ENCODE peak calls at places on chromosome 2, in six cellular contexts. H is ovary, U is esophagus squamous epithelium, J is HL-60, X is PC-3, K is uterus. W is an unnamed sample.

GRCh38 chr2:173079968-173080860 is 4.6 kb downstream of the MAP3K20 start:
- DNase-seq in H (no peak), U (no peak), J (no peak), X (peak; percentile 96), K (no peak), W (no peak)

GRCh38 chr2:212537311-212538155 is 1.1 kb downstream of the ERBB4 start:
- DNase-seq in H (peak; percentile 8), U (no peak), J (no peak), X (peak; percentile 12), K (no peak), W (no peak)

GRCh38 chr2:75100011-75100680 is 99.2 kb downstream of the TACR1 start:
- DNase-seq in H (no peak), U (no peak), J (no peak), X (peak; percentile 79), K (no peak), W (peak; percentile 42)

GRCh38 chr2:113167115-113167932 is 6.4 kb upstream of the PSD4 start:
- DNase-seq in H (peak; percentile 24), U (no peak), J (no peak), X (no peak), K (no peak), W (no peak)

GRCh38 chr2:44275915-44276279 is 617 bp downstream of the SLC3A1 start:
- DNase-seq in H (no peak), U (no peak), J (no peak), X (peak; percentile 90), K (no peak), W (peak; percentile 42)

GRCh38 chr2:75619992-75620740 is 26.4 kb upstream of the MRPL19 start:
- DNase-seq in H (no peak), U (no peak), J (no peak), X (peak; percentile 84), K (no peak), W (no peak)

GRCh38 chr2:67564076-67564475 is 166.9 kb downstream of the ETAA1 start:
- DNase-seq in H (no peak), U (no peak), J (no peak), X (peak; percentile 55), K (no peak), W (no peak)

GRCh38 chr2:11123001-11123809 is 32.1 kb upstream of the SLC66A3 start:
- DNase-seq in H (no peak), U (no peak), J (no peak), X (no peak), K (no peak), W (no peak)

GRCh38 chr2:182038579-182038978 is 52.9 kb downstream of the PPP1R1C start:
- DNase-seq in H (no peak), U (no peak), J (no peak), X (peak; percentile 82), K (no peak), W (peak; percentile 53)

GRCh38 chr2:134717706-134718094 is 1.1 kb downstream of the TMEM163 start:
- DNase-seq in H (no peak), U (no peak), J (no peak), X (no peak), K (no peak), W (no peak)

GRCh38 chr2:127049927-127050802 is 56.8 kb downstream of the BIN1 start:
- DNase-seq in H (peak; percentile 54), U (no peak), J (peak; percentile 23), X (peak; percentile 54), K (peak; percentile 77), W (no peak)

GRCh38 chr2:16055848-16056580 is 115.7 kb downstream of the MYCN start:
- DNase-seq in H (no peak), U (no peak), J (no peak), X (no peak), K (no peak), W (no peak)

GRCh38 chr2:83079007-83079406 is 1380.1 kb downstream of the SUCLG1 start:
- DNase-seq in H (no peak), U (no peak), J (no peak), X (no peak), K (no peak), W (no peak)

GRCh38 chr2:147374410-147374811 is 470.4 kb upstream of the ACVR2A start:
- DNase-seq in H (no peak), U (no peak), J (no peak), X (no peak), K (no peak), W (peak; percentile 91)

GRCh38 chr2:104312684-104313083 is 541.2 kb upstream of the POU3F3 start:
- DNase-seq in H (no peak), U (no peak), J (no peak), X (no peak), K (no peak), W (no peak)

GRCh38 chr2:237026981-237027711 is 58.5 kb upstream of the COPS8 start:
- DNase-seq in H (peak; percentile 27), U (no peak), J (peak; percentile 41), X (peak; percentile 78), K (peak; percentile 64), W (peak; percentile 13)

GRCh38 chr2:136244558-136244885 is 126.6 kb upstream of the CXCR4 start:
- DNase-seq in H (no peak), U (no peak), J (no peak), X (no peak), K (no peak), W (no peak)

GRCh38 chr2:41910126-41910525 is 137.7 kb upstream of the PKDCC start:
- DNase-seq in H (no peak), U (no peak), J (no peak), X (peak; percentile 70), K (no peak), W (no peak)

GRCh38 chr2:19806591-19806990 is 95.2 kb downstream of the TTC32 start:
- DNase-seq in H (no peak), U (no peak), J (no peak), X (no peak), K (no peak), W (no peak)

GRCh38 chr2:175679231-175679630 is 322.8 kb downstream of the LNPK start:
- DNase-seq in H (no peak), U (no peak), J (no peak), X (no peak), K (no peak), W (no peak)

GRCh38 chr2:233088598-233089345 is 28.6 kb downstream of the INPP5D start:
- DNase-seq in H (no peak), U (no peak), J (no peak), X (no peak), K (no peak), W (no peak)

GRCh38 chr2:239991689-239992314 is 33.3 kb downstream of the NDUFA10 start:
- DNase-seq in H (no peak), U (no peak), J (peak; percentile 45), X (peak; percentile 65), K (no peak), W (peak; percentile 18)

GRCh38 chr2:37616674-37616999 is 54.8 kb downstream of the CDC42EP3 start:
- DNase-seq in H (no peak), U (no peak), J (no peak), X (no peak), K (no peak), W (no peak)

GRCh38 chr2:240192661-240193060 is 52.2 kb upstream of the OTOS start:
- DNase-seq in H (no peak), U (no peak), J (no peak), X (no peak), K (no peak), W (no peak)

GRCh38 chr2:102235042-102235473 is 48.2 kb downstream of the IL1RL2 start:
- DNase-seq in H (no peak), U (no peak), J (peak; percentile 30), X (no peak), K (no peak), W (no peak)

GRCh38 chr2:207474871-207475485 is 54.8 kb upstream of the CREB1 start:
- DNase-seq in H (no peak), U (no peak), J (peak; percentile 50), X (peak; percentile 80), K (no peak), W (no peak)

GRCh38 chr2:143841935-143842334 is 678.0 kb downstream of the ZEB2 start:
- DNase-seq in H (no peak), U (no peak), J (no peak), X (peak; percentile 18), K (no peak), W (no peak)
- TF ChIP-seq CTCF in H (no peak), U (no peak), J (no peak), X (peak; percentile 41), K (no peak), W (no peak)

DNA sequence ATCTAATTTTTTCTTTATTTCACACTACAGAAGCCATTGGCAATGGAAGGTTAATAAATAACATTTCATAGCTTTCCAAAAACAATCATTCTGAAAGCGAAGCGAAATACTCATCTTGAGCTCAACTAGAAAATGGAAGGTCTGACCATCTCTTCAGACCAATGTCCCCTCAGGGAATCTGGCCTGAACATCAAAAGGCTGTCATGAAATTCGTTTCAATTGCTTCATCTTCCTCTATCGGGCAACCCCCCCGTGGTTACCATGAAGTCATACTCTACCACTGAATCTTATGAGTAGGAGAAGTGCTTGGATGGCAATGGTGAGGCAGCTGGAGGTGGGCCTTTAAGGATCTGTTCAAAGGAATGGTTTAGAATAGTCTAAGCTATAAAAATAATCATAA is 22.9 kb upstream of the CYTIP start:
- DNase-seq in H (no peak), U (no peak), J (peak; percentile 54), X (no peak), K (no peak), W (no peak)
- H3K4me3 ChIP-seq in H (no peak overlapping the region), U (no peak overlapping the region), J (no peak overlapping the region), X (no peak overlapping the region), K (no peak overlapping the region), W (no peak overlapping the region)

DNA sequence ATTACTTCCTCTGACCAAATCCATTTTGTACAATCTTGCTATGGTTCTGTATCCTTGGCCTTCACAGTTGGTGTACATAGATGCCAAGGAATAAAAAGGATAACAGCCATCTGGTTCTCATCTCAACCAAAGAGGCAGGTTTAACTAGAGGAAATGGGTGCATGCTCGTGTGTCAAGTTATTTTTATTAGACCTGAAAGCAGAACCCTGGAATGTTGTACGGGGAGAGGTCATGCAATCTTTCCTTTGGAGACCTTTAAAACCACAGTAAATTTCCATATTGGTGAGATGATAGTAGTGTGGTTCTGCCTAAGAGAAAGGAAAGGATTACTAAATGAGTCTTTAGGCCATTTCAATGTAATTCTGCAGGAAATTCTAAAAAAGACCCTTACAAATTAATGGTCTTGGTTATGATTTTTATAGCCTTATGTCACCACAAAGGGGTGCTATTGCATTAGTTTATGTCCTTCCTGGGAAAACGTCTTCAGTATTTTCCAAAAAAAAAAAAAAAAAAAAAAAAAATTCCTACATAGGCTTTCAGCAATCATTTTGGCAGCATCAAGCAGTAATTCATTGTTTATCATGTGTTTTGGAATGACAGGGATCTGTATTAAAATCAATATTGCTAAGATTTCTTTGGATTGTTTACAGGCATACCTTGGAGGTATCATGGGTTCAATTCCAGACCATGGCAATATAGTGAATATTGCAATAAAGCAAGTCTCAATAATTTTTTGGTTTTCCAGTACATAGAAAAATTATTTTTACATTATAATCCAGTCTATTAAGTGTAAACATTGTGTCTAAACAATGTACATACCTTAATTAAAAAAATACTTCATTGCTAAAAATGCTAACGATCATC is 270.8 kb downstream of the NYAP2 start:
- DNase-seq in H (no peak), U (no peak), J (no peak), X (peak; percentile 59), K (no peak), W (no peak)
- TF ChIP-seq CTCF in H (peak; percentile 21), U (no peak), J (no peak), X (peak; percentile 73), K (peak; percentile 42), W (peak; percentile 46)

GRCh38 chr2:43175187-43175490 is 51.3 kb downstream of the ZFP36L2 start:
- DNase-seq in H (no peak), U (no peak), J (peak; percentile 24), X (no peak), K (no peak), W (no peak)
- H3K4me3 ChIP-seq in H (no peak overlapping the region), U (no peak overlapping the region), J (no peak overlapping the region), X (no peak overlapping the region), K (no peak overlapping the region), W (no peak overlapping the region)

W was measured in retinal pigment epithelial cell.